ENCODE peak calls at places on chromosomes 16 and 17, in ten cellular contexts. M, K, S, E, N, F, J, C, R and G are unnamed samples.

GRCh38 chr17:72087876-72088275 is 32.9 kb upstream of the SOX9 start:
- DNase-seq in K (no peak), F (no peak), M (no peak), E (no peak), R (no peak), C (no peak), N (no peak), S (no peak), J (no peak), G (no peak)

GRCh38 chr17:10871914-10872313 is 34.0 kb upstream of the PIRT start:
- DNase-seq in M (no peak), E (no peak), K (no peak), N (no peak), S (no peak), F (no peak), C (no peak), R (peak; percentile 67), J (no peak), G (no peak)

GRCh38 chr17:40122944-40123810 is 1.4 kb downstream of the MSL1 start:
- DNase-seq in R (no peak), M (peak; percentile 98), N (no peak), E (peak; percentile 52), K (peak; percentile 44), F (no peak), C (peak; percentile 60), S (peak; percentile 72), J (no peak), G (peak; percentile 48)

GRCh38 chr16:18803569-18804462 is 2.5 kb upstream of the ARL6IP1 start:
- DNase-seq in E (peak; percentile 65), R (no peak), M (no peak), F (no peak), C (peak; percentile 86), J (no peak), S (no peak), K (peak; percentile 41), N (no peak), G (peak; percentile 54)

GRCh38 chr16:80407265-80407987 is 133.4 kb upstream of the DYNLRB2 start:
- DNase-seq in S (no peak), C (no peak), R (no peak), F (no peak), J (no peak), E (no peak), N (no peak), K (no peak), M (no peak), G (no peak)

GRCh38 chr17:58995247-58995940 is 111.3 kb downstream of the TRIM37 start:
- DNase-seq in F (no peak), M (no peak), J (no peak), R (no peak), E (peak; percentile 23), K (no peak), N (no peak), C (no peak), S (no peak), G (no peak)

GRCh38 chr17:38748329-38749221 is at the start of gene PCGF2:
- DNase-seq in F (peak; percentile 31), R (peak; percentile 85), N (peak; percentile 66), S (peak; percentile 89), J (peak; percentile 45), K (peak; percentile 83), C (peak; percentile 83), E (peak; percentile 92), M (peak; percentile 99), G (peak; percentile 84)

GRCh38 chr17:42288078-42288984 is at the start of gene STAT5A:
- DNase-seq in J (no peak), F (no peak), S (peak; percentile 83), R (peak; percentile 89), E (peak; percentile 93), M (peak; percentile 76), C (peak; percentile 88), K (peak; percentile 70), N (peak; percentile 63), G (peak; percentile 56)

GRCh38 chr17:64118452-64118979 is 11.4 kb downstream of the ERN1 start:
- DNase-seq in F (no peak), K (peak; percentile 29), R (peak; percentile 77), S (no peak), C (peak; percentile 22), E (peak; percentile 72), M (no peak), J (peak; percentile 47), N (no peak), G (peak; percentile 76)

GRCh38 chr16:87926246-87927194 is 9.8 kb downstream of the CA5A start:
- DNase-seq in C (no peak), N (no peak), F (no peak), M (no peak), E (no peak), R (no peak), J (no peak), S (no peak), K (no peak), G (no peak)

GRCh38 chr16:69934751-69935150 is 16.4 kb upstream of the CLEC18A start:
- DNase-seq in F (no peak), S (no peak), N (no peak), R (no peak), M (no peak), J (no peak), C (no peak), K (no peak), E (no peak), G (no peak)

GRCh38 chr16:8763899-8764298 is 33.5 kb downstream of the TMEM186 start:
- DNase-seq in K (no peak), S (no peak), E (no peak), R (no peak), F (no peak), M (no peak), N (no peak), J (no peak), C (no peak), G (no peak)

GRCh38 chr17:81509687-81510523 is 2.7 kb downstream of the ACTG1 start:
- DNase-seq in K (no peak), E (peak; percentile 46), S (no peak), J (peak; percentile 54), R (no peak), M (no peak), N (no peak), F (no peak), C (peak; percentile 27), G (peak; percentile 35)

GRCh38 chr17:48153711-48154642 is 46.4 kb downstream of the SNX11 start:
- DNase-seq in R (peak; percentile 51), M (peak; percentile 66), J (no peak), E (peak; percentile 60), C (peak; percentile 52), S (peak; percentile 75), F (no peak), N (no peak), K (peak; percentile 26), G (peak; percentile 47)

GRCh38 chr17:44921122-44921882 is 6.0 kb upstream of the GFAP start:
- DNase-seq in M (no peak), E (peak; percentile 18), N (no peak), S (no peak), R (no peak), K (no peak), C (no peak), J (no peak), F (no peak), G (no peak)

GRCh38 chr17:9522074-9522473 is 53.5 kb downstream of the STX8 start:
- DNase-seq in S (peak; percentile 31), F (no peak), C (peak; percentile 52), K (peak; percentile 64), E (peak; percentile 73), J (no peak), M (peak; percentile 19), R (no peak), N (peak; percentile 20), G (peak; percentile 48)
- TF ChIP-seq CTCF in S (peak; percentile 83), F (peak; percentile 51), C (peak; percentile 30), K (peak; percentile 56), E (peak; percentile 50), J (no peak), M (peak; percentile 18), R (no peak), N (peak; percentile 58), G (peak; percentile 67)

GRCh38 chr16:85915125-85915845 is 16.3 kb downstream of the IRF8 start:
- DNase-seq in S (no peak), M (no peak), E (no peak), K (no peak), C (no peak), R (no peak), N (no peak), F (no peak), J (no peak), G (no peak)

GRCh38 chr16:85916141-85916890 is 17.4 kb downstream of the IRF8 start:
- DNase-seq in J (no peak), S (no peak), F (no peak), R (peak; percentile 92), M (peak; percentile 75), E (peak; percentile 87), K (no peak), C (no peak), N (no peak), G (peak; percentile 36)

GRCh38 chr16:85918436-85918835 is 19.5 kb downstream of the IRF8 start:
- DNase-seq in S (no peak), N (no peak), C (no peak), R (no peak), K (no peak), M (no peak), J (no peak), E (no peak), F (no peak), G (no peak)

GRCh38 chr16:85917959-85918358 is 19.0 kb downstream of the IRF8 start:
- DNase-seq in F (no peak), M (no peak), S (no peak), J (no peak), K (no peak), E (no peak), C (no peak), R (no peak), N (no peak), G (no peak)

DNA sequence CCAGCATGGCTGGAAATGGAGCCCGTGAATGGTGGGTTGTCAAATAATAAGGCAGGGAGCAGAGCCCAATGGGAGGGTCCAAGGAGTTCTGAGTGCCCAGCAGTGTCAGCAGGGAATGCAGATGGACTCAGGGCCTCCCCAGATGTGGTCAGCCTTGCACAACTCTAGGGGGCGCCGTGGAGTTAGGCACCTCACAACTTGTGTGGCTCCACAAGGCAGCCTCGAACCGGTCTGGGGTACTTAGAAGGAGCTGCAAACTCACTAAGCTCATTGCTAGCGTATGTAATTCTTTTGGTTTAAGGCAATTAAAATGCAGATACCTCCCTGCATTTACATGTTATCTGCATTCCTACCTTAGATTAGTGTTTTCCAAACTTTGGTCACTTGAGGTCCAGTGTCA is 18.1 kb downstream of the IRF8 start:
- DNase-seq in E (no peak), C (no peak), N (no peak), F (no peak), R (no peak), K (no peak), M (no peak), S (no peak), J (no peak), G (no peak)
- TF ChIP-seq CTCF in E (peak; percentile 5), C (no peak), N (no peak), F (no peak), R (no peak), K (no peak), M (peak; percentile 19), S (no peak), J (no peak), G (no peak)

GRCh38 chr16:67014641-67015315 is 14.2 kb upstream of the CBFB start:
- DNase-seq in C (no peak), R (no peak), M (no peak), J (no peak), N (no peak), K (no peak), S (no peak), F (no peak), E (no peak), G (no peak)
- TF ChIP-seq CTCF in C (no peak), R (no peak), M (no peak), J (no peak), N (no peak), K (no peak), S (no peak), F (no peak), E (no peak), G (no peak)

GRCh38 chr16:65667013-65667578 is 545.2 kb upstream of the CDH11 start:
- DNase-seq in E (peak; percentile 55), F (no peak), S (no peak), R (no peak), J (no peak), C (no peak), N (no peak), M (no peak), K (peak; percentile 45), G (peak; percentile 46)
- TF ChIP-seq CTCF in E (peak; percentile 7), F (peak; percentile 43), S (no peak), R (no peak), J (no peak), C (no peak), N (peak; percentile 14), M (no peak), K (peak; percentile 16), G (no peak)